ENCODE peak calls at places on chromosome 6, in four cellular contexts. J, F, O and S are unnamed samples.

GRCh38 chr6:160882741-160883340 is 108.7 kb upstream of the MAP3K4 start:
- DNase-seq in F (no peak), J (no peak), O (no peak), S (no peak)

GRCh38 chr6:10138917-10139316 is 276.0 kb downstream of the TFAP2A start:
- DNase-seq in F (no peak), J (peak), O (no peak), S (no peak)

GRCh38 chr6:26044140-26045045 is 42.8 kb upstream of the HFE start:
- DNase-seq in J (no peak), O (no peak), F (no peak), S (no peak)

GRCh38 chr6:11497881-11498280 is 39.7 kb upstream of the TMEM170B start:
- DNase-seq in F (no peak), J (no peak), O (no peak), S (no peak)

GRCh38 chr6:33799714-33800113 is 4.1 kb downstream of the MLN start:
- DNase-seq in F (no peak), J (no peak), O (no peak), S (no peak)

GRCh38 chr6:10800810-10801209 is 37.5 kb downstream of the MAK start:
- DNase-seq in F (no peak), O (no peak), J (peak), S (no peak)

GRCh38 chr6:157172830-157173536 is 150.3 kb downstream of the TMEM242 start:
- DNase-seq in F (no peak), J (no peak), O (no peak), S (no peak)

GRCh38 chr6:38283734-38284362 is 355.9 kb downstream of the BTBD9 start:
- DNase-seq in O (no peak), J (no peak), F (no peak), S (no peak)

GRCh38 chr6:29451471-29452193 is 5.2 kb downstream of the OR11A1 start:
- DNase-seq in O (no peak), F (no peak), J (no peak), S (no peak)

GRCh38 chr6:162177733-162178132 is 549.8 kb downstream of the PRKN start:
- DNase-seq in F (peak), J (no peak), O (no peak), S (no peak)

GRCh38 chr6:20211037-20211940 is 980 bp downstream of the MBOAT1 start:
- DNase-seq in J (no peak), O (no peak), F (peak), S (no peak)

GRCh38 chr6:38846361-38846760 is 131.2 kb downstream of the DNAH8 start:
- DNase-seq in J (no peak), O (no peak), F (no peak), S (no peak)

GRCh38 chr6:38612386-38612965 is 27.3 kb downstream of the BTBD9 start:
- DNase-seq in J (peak), O (no peak), F (no peak), S (no peak)

GRCh38 chr6:16438677-16439615 is 200.6 kb downstream of the GMPR start:
- DNase-seq in J (peak), F (no peak), O (no peak), S (peak)

GRCh38 chr6:79302341-79302740 is 67.9 kb upstream of the HMGN3 start:
- DNase-seq in O (no peak), F (no peak), J (no peak), S (no peak)

GRCh38 chr6:23963137-23963536 is 162.9 kb upstream of the NRSN1 start:
- DNase-seq in O (no peak), F (no peak), J (no peak), S (no peak)

GRCh38 chr6:129195666-129196065 is 312.7 kb downstream of the LAMA2 start:
- DNase-seq in J (peak), O (no peak), F (no peak), S (no peak)

GRCh38 chr6:82006027-82006738 is 241.4 kb downstream of the IBTK start:
- DNase-seq in F (peak), O (peak), J (peak), S (no peak)

GRCh38 chr6:26087284-26088115 is at the start of gene HFE:
- DNase-seq in J (peak), O (peak), F (peak), S (no peak)

GRCh38 chr6:7188492-7188891 is 80.7 kb downstream of the RREB1 start:
- DNase-seq in F (no peak), J (no peak), O (no peak), S (no peak)

GRCh38 chr6:72374864-72375263 is 247.0 kb upstream of the KCNQ5 start:
- DNase-seq in J (no peak), F (peak), O (no peak), S (peak)

GRCh38 chr6:30557683-30557981 is 537 bp downstream of the PRR3 start:
- DNase-seq in F (no peak), O (no peak), J (no peak), S (no peak)

GRCh38 chr6:132142768-132143167 is 191.6 kb upstream of the CCN2 start:
- DNase-seq in F (no peak), O (no peak), J (no peak), S (no peak)

GRCh38 chr6:131782764-131783163 is 25.1 kb upstream of the ENPP1 start:
- DNase-seq in O (no peak), J (no peak), F (no peak), S (no peak)

GRCh38 chr6:90384720-90385119 is 88.1 kb upstream of the BACH2 start:
- DNase-seq in O (no peak), J (no peak), F (no peak), S (no peak)

GRCh38 chr6:10603265-10603664 is 82.1 kb downstream of the GCNT2 start:
- DNase-seq in O (no peak), J (no peak), F (no peak), S (no peak)

GRCh38 chr6:17768388-17768787 is 61.7 kb upstream of the NUP153 start:
- DNase-seq in O (no peak), J (peak), F (no peak), S (peak)

GRCh38 chr6:163828038-163828790 is 413.7 kb downstream of the QKI start:
- DNase-seq in O (no peak), J (no peak), F (no peak), S (no peak)

GRCh38 chr6:13011612-13012146 is 295.1 kb downstream of the PHACTR1 start:
- DNase-seq in F (no peak), J (no peak), O (no peak), S (no peak)

DNA sequence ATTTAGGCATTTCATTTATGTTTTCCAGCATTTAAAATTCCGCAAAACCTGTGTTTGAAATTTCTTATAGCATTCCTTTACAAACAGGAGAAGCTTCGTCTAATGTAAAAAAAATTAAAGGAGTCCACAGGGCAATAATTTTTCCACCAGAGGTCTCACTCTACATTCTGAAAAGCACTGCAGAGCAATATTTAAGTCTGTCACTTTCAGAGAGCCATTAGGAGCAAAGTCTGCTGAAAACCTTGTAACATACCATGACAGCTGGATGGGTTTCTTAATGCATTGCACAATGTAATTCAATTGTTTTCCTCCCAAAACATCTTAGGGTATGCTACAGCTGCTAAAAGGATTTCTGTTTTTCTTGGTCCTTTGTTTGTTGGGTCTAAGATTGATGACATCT is 18.0 kb downstream of the BAG2 start:
- DNase-seq in O (no peak), F (no peak), J (peak), S (no peak)
- H3K23ac ChIP-seq in O (no peak), F (no peak), J (no peak), S (no peak)

GRCh38 chr6:22113046-22113766 is 183.6 kb downstream of the PRL start:
- DNase-seq in O (no peak), F (no peak), J (peak), S (no peak)
- H2BK15ac ChIP-seq in O (no peak), F (no peak), J (no peak), S (no peak)

DNA sequence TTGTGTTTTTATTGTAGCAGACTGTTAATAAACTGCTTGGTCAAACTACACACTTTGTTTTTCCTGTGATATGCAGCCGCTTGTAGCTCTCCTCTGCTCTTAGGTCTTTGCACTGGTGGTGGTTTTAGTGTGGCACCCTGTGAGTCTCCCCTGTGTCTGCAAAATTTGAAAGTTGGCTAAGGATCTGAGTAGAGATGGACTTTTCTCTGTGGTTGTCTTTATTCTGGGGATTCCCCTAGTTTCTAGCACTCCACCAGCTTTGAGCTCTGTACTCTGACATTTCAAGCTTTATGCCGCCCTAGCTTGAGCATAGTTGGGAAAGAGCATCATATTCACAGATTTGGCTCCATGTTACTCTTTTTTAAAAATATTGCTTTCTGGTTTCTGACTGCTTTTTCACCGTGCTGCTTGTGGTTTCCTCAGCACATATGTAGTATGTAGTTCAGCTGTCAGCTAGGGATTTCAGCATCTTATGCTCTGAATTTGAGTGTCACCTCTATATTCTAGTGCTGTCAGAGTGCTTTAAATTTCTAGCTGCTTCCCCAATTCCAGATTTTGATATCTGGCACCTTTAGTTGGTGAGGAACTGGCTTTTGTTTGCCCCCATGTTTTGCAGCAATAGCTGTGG is 25.4 kb downstream of the CDYL start:
- DNase-seq in F (no peak), J (no peak), O (no peak), S (no peak)
- H2BK12ac ChIP-seq in F (no peak), J (no peak), O (no peak), S (no peak)

DNA sequence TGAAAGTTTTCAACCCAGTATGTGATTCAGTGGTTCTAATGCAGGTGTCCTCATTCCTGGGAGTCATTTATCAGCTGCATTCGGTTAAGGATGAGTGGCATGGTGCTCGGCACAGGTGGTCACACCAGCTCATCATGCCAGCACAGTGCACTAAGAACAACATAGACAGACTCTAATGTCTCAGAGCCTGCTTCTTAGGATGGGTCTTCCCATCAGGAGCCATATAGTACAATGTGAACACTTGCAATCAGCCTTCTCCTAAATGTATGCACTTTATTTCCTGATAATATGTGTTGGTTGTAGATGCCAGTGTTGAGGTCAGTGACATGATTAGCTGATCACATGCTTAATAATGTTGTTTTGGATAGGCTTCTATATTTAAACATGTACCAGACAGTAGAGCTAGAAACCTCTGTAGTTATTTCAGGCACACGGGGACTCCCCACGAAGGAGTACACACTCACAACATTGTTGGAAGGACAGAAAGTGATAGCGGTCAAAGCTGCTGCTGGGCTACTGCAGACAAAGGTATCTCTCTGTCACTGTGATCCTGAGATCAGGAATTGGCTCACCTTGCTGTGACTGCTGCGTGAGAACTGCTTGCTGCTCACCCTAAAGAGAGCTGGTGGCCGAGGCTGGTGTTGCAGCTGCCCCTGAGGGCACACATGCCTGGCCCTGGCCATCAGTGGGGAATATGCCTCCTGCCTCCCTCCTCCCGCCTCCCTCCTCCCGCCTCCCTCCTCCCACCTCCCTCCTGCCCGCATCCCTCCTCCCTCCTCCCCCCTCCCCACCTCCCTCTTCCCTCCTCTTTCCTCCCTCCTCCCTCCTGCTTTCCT is 195.4 kb downstream of the SMOC2 start:
- DNase-seq in F (peak), O (no peak), J (no peak), S (no peak)
- H3K23ac ChIP-seq in F (no peak), O (no peak), J (no peak), S (no peak)

DNA sequence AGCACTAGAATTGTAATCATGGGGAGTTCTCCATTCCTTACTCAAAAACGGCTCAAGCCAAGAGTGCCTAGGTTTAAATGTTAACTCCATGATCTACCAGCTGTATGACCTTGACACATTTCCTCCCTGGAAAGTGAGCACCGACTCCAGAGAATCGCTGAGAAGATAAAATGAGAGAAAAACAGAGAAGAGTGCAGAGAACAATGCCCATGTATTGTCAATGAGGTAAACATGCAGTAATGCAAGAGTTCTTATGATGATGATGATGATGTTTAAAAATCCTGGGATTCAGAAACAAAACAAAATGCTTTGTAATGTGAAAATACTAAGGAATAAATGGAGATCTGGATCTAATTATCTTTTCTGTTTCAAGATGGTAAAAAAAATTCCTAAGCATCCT is 64.8 kb upstream of the BEND6 start:
- DNase-seq in F (no peak), O (no peak), J (no peak), S (no peak)
- H2BK15ac ChIP-seq in F (no peak), O (no peak), J (no peak), S (no peak)

GRCh38 chr6:73579389-73579788 is 58.6 kb upstream of the EEF1A1 start:
- DNase-seq in O (peak), J (no peak), F (peak), S (no peak)

GRCh38 chr6:73580247-73581149 is 59.7 kb upstream of the EEF1A1 start:
- DNase-seq in J (peak), O (peak), F (peak), S (peak)

GRCh38 chr6:73579851-73580246 is 59.0 kb upstream of the EEF1A1 start:
- DNase-seq in F (peak), J (peak), O (no peak), S (peak)

GRCh38 chr6:73581293-73581692 is 60.5 kb upstream of the EEF1A1 start:
- DNase-seq in J (no peak), F (no peak), O (no peak), S (no peak)

DNA sequence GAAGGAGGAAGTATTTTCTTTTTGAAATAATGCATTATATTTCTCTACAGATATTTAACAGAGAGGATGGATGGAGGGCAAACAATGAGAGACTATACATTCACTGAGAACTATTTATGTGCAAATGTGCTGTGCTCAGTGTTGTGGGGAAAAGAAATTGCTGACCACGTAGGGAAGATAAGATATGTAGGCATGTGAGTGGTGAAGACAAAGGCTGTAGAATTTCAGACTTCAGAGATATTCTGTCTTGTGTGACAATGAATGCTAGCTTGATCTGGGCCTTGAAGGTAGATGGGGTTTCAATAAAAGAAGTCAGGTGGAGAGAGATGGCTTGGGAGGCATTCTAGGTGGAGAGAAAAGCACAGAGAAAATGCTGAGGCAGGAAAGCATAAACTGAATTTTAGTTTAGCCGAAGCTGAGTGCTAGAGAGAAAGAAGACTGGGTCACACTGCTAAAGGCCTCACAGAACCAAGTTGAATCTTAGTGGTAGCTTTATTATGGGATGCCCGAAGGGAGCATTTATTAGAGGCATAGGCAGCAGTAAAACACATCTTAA is 56.9 kb upstream of the EEF1A1 start:
- DNase-seq in J (no peak), O (no peak), F (no peak), S (no peak)
- H2BK12ac ChIP-seq in J (peak), O (peak), F (no peak), S (no peak)

GRCh38 chr6:127841811-127842210 is 59.0 kb downstream of the THEMIS start:
- DNase-seq in O (no peak), J (peak), F (no peak), S (no peak)

GRCh38 chr6:127843582-127843981 is 57.3 kb downstream of the THEMIS start:
- DNase-seq in O (no peak), F (no peak), J (no peak), S (no peak)

GRCh38 chr6:127844529-127844928 is 56.3 kb downstream of the THEMIS start:
- DNase-seq in F (no peak), J (no peak), O (no peak), S (no peak)

GRCh38 chr6:127845242-127845641 is 55.6 kb downstream of the THEMIS start:
- DNase-seq in O (no peak), J (no peak), F (no peak), S (no peak)

GRCh38 chr6:127842562-127842961 is 58.3 kb downstream of the THEMIS start:
- DNase-seq in F (no peak), J (no peak), O (no peak), S (no peak)
- H3K23ac ChIP-seq in F (no peak), J (no peak), O (no peak), S (no peak)

GRCh38 chr6:112879920-112880413 is 532.8 kb downstream of the RFPL4B start:
- DNase-seq in F (peak), O (peak), J (peak), S (no peak)
- H2BK15ac ChIP-seq in F (no peak), O (no peak), J (peak), S (peak)

GRCh38 chr6:57220083-57220703 is 1.9 kb downstream of the RAB23 start:
- DNase-seq in J (no peak), O (no peak), F (no peak), S (no peak)

GRCh38 chr6:57224769-57225515 is 2.8 kb upstream of the RAB23 start:
- DNase-seq in O (no peak), J (peak), F (no peak), S (no peak)

GRCh38 chr6:57222684-57223077 is 574 bp upstream of the RAB23 start:
- DNase-seq in F (no peak), J (no peak), O (no peak), S (no peak)

GRCh38 chr6:57221191-57221935 is 744 bp downstream of the RAB23 start:
- DNase-seq in J (peak), O (peak), F (peak), S (peak)

DNA sequence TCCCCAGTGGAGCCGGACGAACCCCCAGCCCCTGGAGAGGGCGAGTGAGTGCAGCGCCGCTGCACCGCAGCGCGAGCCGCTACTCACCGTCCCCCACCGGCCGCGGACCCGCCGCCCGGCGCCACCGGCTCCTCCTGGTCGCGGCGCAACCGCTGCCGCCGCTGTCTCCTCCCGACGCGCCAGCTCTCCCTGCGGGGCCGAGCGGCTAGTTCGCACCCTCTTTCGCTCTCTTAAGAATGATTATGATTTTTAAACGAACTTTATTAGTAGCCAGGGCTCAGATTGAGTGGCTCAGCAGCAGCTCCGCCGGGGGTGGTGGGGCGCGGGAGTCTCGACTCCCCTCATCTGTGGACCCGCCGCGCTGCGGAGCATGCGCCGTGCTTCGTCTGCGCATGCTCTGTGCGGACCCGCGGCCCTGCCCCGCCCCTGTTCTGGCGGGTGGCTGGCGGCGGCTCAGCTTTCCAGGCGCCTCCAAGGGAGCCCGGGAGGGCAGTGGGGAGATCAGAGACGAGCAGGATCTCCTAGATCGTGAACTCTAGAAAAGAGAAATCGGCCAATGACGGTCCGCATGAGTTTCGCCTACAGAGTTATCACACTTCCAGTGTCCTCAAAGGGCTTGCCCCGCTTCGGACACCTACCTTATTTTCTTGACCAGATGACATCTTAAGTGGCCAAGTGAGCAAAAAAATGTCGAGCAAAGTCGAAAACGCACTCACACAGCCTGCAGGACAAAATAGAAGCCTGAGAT is at the start of gene RAB23:
- DNase-seq in O (peak), F (peak), J (peak), S (peak)
- H2BK12ac ChIP-seq in O (peak), F (no peak), J (peak), S (peak)